ENCODE peak calls at places on chromosomes 13 and 19, in seven cellular contexts. N is SK-N-SH, U is HCT116, X is GM12878, V is H1, R is HepG2, O is K562. Z is an unnamed sample.

GRCh38 chr19:13260883-13261653 is 110.9 kb downstream of the IER2 start:
- DNase-seq in X (peak), V (no peak), N (no peak), R (no peak), U (peak), O (peak), Z (no peak)

GRCh38 chr19:3073931-3074595 is 11.8 kb upstream of the TLE5 start:
- DNase-seq in X (no peak), O (no peak), N (peak), V (peak), R (no peak), U (no peak), Z (no peak)

GRCh38 chr19:10899171-10899653 is 27.9 kb downstream of the CARM1 start:
- DNase-seq in U (no peak), O (no peak), X (no peak), N (peak), V (no peak), R (no peak), Z (peak)

GRCh38 chr19:46856062-46857022 is 4.5 kb upstream of the ARHGAP35 start:
- DNase-seq in V (peak), R (peak), U (peak), N (peak), X (peak), O (peak), Z (peak)

GRCh38 chr13:114132419-114133121 is at the start of gene RASA3:
- DNase-seq in O (peak), U (peak), N (peak), X (no peak), R (no peak), V (peak), Z (peak)

GRCh38 chr13:26929971-26930730 is 169.6 kb upstream of the GPR12 start:
- DNase-seq in N (peak), R (peak), U (peak), X (no peak), O (peak), V (peak), Z (peak)

GRCh38 chr13:73874460-73874859 is 259.7 kb downstream of the KLF12 start:
- DNase-seq in R (no peak), V (no peak), O (no peak), X (no peak), U (no peak), N (no peak), Z (no peak)

GRCh38 chr13:47598340-47598911 is 402.6 kb downstream of the SUCLA2 start:
- DNase-seq in X (no peak), R (no peak), N (peak), V (no peak), U (no peak), O (no peak), Z (peak)

GRCh38 chr19:19170053-19170945 is at the start of gene MEF2B:
- DNase-seq in R (peak), O (peak), X (no peak), U (no peak), V (peak), N (peak), Z (peak)

GRCh38 chr13:33918199-33918932 is 100.4 kb downstream of the RFC3 start:
- DNase-seq in O (no peak), X (no peak), N (no peak), R (no peak), U (no peak), V (no peak), Z (no peak)

GRCh38 chr19:56119585-56119978 is 1.5 kb downstream of the ZNF787 start:
- DNase-seq in O (no peak), V (no peak), X (no peak), N (peak), R (peak), U (no peak), Z (no peak)

GRCh38 chr13:43331676-43332075 is 308.3 kb downstream of the DNAJC15 start:
- DNase-seq in V (no peak), X (no peak), U (no peak), O (no peak), N (no peak), R (no peak), Z (no peak)

GRCh38 chr19:38656171-38656981 is 8.9 kb downstream of the ACTN4 start:
- DNase-seq in O (no peak), X (no peak), V (no peak), N (no peak), R (peak), U (no peak), Z (no peak)

GRCh38 chr13:75271851-75272250 is 210.1 kb downstream of the TBC1D4 start:
- DNase-seq in N (no peak), V (no peak), R (no peak), O (no peak), U (no peak), X (no peak), Z (no peak)

GRCh38 chr19:1650627-1651009 is 1.8 kb downstream of the TCF3 start:
- DNase-seq in N (peak), U (no peak), X (no peak), R (no peak), V (no peak), O (no peak), Z (no peak)

GRCh38 chr13:44292545-44292944 is 81.1 kb upstream of the SERP2 start:
- DNase-seq in O (no peak), R (no peak), N (no peak), U (no peak), X (no peak), V (no peak), Z (no peak)

GRCh38 chr19:4807188-4807587 is 15.7 kb downstream of the FEM1A start:
- DNase-seq in R (no peak), O (no peak), U (no peak), N (no peak), V (no peak), X (no peak), Z (no peak)
- TF ChIP-seq JUND in R (no peak), O (no peak), U (no peak), N (no peak), V (no peak), X (no peak), Z (no peak)

DNA sequence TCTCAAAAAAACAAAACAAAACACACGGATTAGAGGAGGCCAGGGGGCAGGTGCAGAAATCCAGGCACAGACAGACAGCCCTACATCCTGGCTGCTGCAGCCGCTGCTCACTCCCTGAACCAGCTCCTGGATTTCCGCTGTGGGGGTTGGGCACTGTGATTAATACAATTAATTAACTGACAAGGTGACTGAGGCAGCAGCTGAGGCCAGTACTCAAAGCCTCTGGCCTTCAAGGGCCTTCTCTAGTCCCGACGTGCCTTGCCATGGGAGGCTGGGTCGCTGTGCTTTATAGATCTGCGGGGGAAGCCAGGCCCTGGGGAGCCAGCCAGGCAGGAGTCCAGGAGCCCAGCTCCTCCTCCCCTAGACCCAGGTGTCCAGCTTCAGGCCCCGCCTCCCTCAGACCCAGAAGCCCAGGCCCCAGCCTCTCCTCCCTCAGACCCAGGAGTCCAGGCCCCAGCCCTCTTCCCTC is 4.6 kb downstream of the NECTIN2 start:
- DNase-seq in V (no peak), U (no peak), R (no peak), O (no peak), N (no peak), X (no peak), Z (no peak)
- TF ChIP-seq JUND in V (no peak), U (no peak), R (no peak), O (no peak), N (no peak), X (no peak), Z (no peak)

GRCh38 chr19:54521022-54521859 is 18.6 kb downstream of the LAIR2 start:
- DNase-seq in U (no peak), V (no peak), R (no peak), X (peak), N (no peak), O (no peak), Z (no peak)

GRCh38 chr19:54521860-54522513 is 19.4 kb downstream of the LAIR2 start:
- DNase-seq in V (no peak), U (no peak), O (no peak), N (no peak), R (no peak), X (no peak), Z (no peak)

GRCh38 chr19:54526972-54527371 is 24.3 kb downstream of the LAIR2 start:
- DNase-seq in N (no peak), R (no peak), O (peak), V (no peak), U (no peak), X (no peak), Z (no peak)

GRCh38 chr19:54525636-54526035 is 23.0 kb downstream of the LAIR2 start:
- DNase-seq in U (no peak), R (peak), V (no peak), O (no peak), X (no peak), N (no peak), Z (no peak)

GRCh38 chr19:54523403-54523802 is 20.8 kb downstream of the LAIR2 start:
- DNase-seq in N (no peak), R (no peak), U (no peak), O (no peak), X (peak), V (no peak), Z (no peak)
- TF ChIP-seq JUND in N (no peak), R (no peak), U (no peak), O (no peak), X (no peak), V (no peak), Z (no peak)

GRCh38 chr13:102724923-102725322 is 30.1 kb upstream of the METTL21C start:
- DNase-seq in O (peak), N (peak), V (no peak), R (peak), U (no peak), X (no peak), Z (peak)

GRCh38 chr13:102726430-102726829 is 31.6 kb upstream of the METTL21C start:
- DNase-seq in N (no peak), X (no peak), U (no peak), V (no peak), O (no peak), R (peak), Z (peak)

GRCh38 chr13:102718746-102719145 is 23.9 kb upstream of the METTL21C start:
- DNase-seq in R (no peak), V (no peak), U (no peak), N (no peak), X (no peak), O (no peak), Z (no peak)

GRCh38 chr13:102721800-102722231 is 27.0 kb upstream of the METTL21C start:
- DNase-seq in N (no peak), U (no peak), R (no peak), V (no peak), X (no peak), O (no peak), Z (no peak)
- TF ChIP-seq JUND in N (no peak), U (no peak), R (no peak), V (no peak), X (no peak), O (no peak), Z (no peak)

DNA sequence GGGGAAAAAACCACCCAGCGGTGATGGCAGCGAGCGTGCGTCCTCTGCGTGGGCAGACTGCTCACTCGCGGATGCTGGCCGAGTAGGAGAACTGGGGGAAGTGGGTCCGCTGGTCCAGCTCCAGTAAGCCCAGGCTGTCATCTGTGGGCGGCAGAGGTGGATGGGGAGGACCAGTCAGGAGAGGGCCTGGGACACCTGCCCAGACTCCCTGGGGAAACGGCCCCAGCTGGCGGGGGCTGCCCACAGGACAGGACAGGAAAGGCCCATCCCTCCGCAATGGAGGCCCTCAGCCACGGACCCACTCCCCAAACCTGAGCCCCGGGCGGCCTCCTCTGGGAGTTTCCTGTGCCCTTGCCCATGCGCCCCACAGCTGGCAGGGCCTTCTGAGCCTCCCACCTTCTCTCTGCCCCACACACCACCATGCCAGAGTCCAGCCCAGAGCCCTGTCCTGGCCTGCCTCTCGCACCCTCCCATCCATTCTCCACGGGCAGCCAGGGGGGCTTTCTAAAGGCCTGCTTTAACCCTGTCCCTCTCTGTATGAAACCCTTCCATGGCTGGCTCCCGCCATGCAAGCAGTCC is 7.4 kb upstream of the CCNP start:
- DNase-seq in N (no peak), V (no peak), R (no peak), X (no peak), O (no peak), U (no peak), Z (no peak)
- TF ChIP-seq JUND in N (no peak), V (no peak), R (no peak), X (no peak), O (no peak), U (no peak), Z (no peak)

GRCh38 chr13:112991611-112992010 is 22.6 kb downstream of the MCF2L start:
- DNase-seq in U (no peak), V (no peak), X (no peak), N (no peak), R (no peak), O (no peak), Z (no peak)

GRCh38 chr13:112987625-112988024 is 18.6 kb downstream of the MCF2L start:
- DNase-seq in N (no peak), U (no peak), V (no peak), R (no peak), X (no peak), O (no peak), Z (no peak)

GRCh38 chr13:112994084-112994780 is 25.2 kb downstream of the MCF2L start:
- DNase-seq in R (no peak), U (no peak), X (no peak), V (no peak), N (no peak), O (no peak), Z (no peak)

GRCh38 chr13:112992931-112993700 is 24.1 kb downstream of the MCF2L start:
- DNase-seq in O (no peak), R (no peak), X (no peak), V (no peak), U (no peak), N (no peak), Z (no peak)

GRCh38 chr13:112990783-112991182 is 21.8 kb downstream of the MCF2L start:
- DNase-seq in O (no peak), X (no peak), R (no peak), N (peak), V (no peak), U (no peak), Z (no peak)
- TF ChIP-seq JUND in O (no peak), X (no peak), R (no peak), N (no peak), V (no peak), U (no peak), Z (no peak)